ENCODE peak calls at places on chromosomes 2 and 18, in five cellular contexts. R, O, M, S and P are unnamed samples.

GRCh38 chr2:202652119-202652518 is 17.4 kb downstream of the FAM117B start:
- DNase-seq in S (no peak), M (no peak), R (no peak), O (no peak), P (no peak)

GRCh38 chr2:192473331-192473730 is 278.6 kb upstream of the TMEFF2 start:
- DNase-seq in S (no peak), O (no peak), M (no peak), R (no peak), P (no peak)

GRCh38 chr2:207468504-207468903 is 61.3 kb upstream of the CREB1 start:
- DNase-seq in M (no peak), R (no peak), O (no peak), S (no peak), P (no peak)

GRCh38 chr18:2147866-2148265 is 423.4 kb downstream of the METTL4 start:
- DNase-seq in R (peak; percentile 80), S (no peak), M (no peak), O (peak; percentile 29), P (no peak)

GRCh38 chr2:219689676-219690628 is 62.5 kb downstream of the SLC4A3 start:
- DNase-seq in O (no peak), M (peak; percentile 49), R (peak; percentile 72), S (peak; percentile 66), P (peak; percentile 58)

GRCh38 chr18:13672657-13673056 is 53.7 kb downstream of the FAM210A start:
- DNase-seq in R (no peak), S (no peak), M (no peak), O (no peak), P (no peak)

GRCh38 chr2:217510790-217511291 is 492.0 kb downstream of the TNS1 start:
- DNase-seq in R (peak; percentile 81), O (peak; percentile 18), S (peak; percentile 84), M (peak; percentile 68), P (peak; percentile 66)

GRCh38 chr2:43102366-43103092 is 123.9 kb downstream of the ZFP36L2 start:
- DNase-seq in O (peak; percentile 77), R (peak; percentile 30), S (no peak), M (no peak), P (no peak)

GRCh38 chr2:74250189-74250631 is 51.8 kb downstream of the MTHFD2 start:
- DNase-seq in S (no peak), O (no peak), M (peak; percentile 43), R (peak; percentile 30), P (peak; percentile 58)

GRCh38 chr18:42156266-42156665 is 201.2 kb downstream of the PIK3C3 start:
- DNase-seq in M (no peak), S (no peak), R (peak; percentile 59), O (no peak), P (no peak)

GRCh38 chr2:42492691-42493467 is 903 bp downstream of the KCNG3 start:
- DNase-seq in S (no peak), O (no peak), R (peak; percentile 5), M (peak; percentile 11), P (peak; percentile 57)

GRCh38 chr18:50982802-50983179 is 15.0 kb downstream of the ELAC1 start:
- DNase-seq in R (peak; percentile 7), M (no peak), O (no peak), S (no peak), P (no peak)

GRCh38 chr2:177314194-177314593 is 49.7 kb upstream of the NFE2L2 start:
- DNase-seq in M (no peak), O (no peak), S (peak; percentile 39), R (peak; percentile 85), P (no peak)

GRCh38 chr2:103435010-103435409 is 673.2 kb downstream of the TMEM182 start:
- DNase-seq in R (peak; percentile 13), S (no peak), M (no peak), O (no peak), P (no peak)

GRCh38 chr2:37665038-37665437 is 6.4 kb downstream of the CDC42EP3 start:
- DNase-seq in S (no peak), R (no peak), O (no peak), M (no peak), P (no peak)

GRCh38 chr2:80889009-80889408 is 584.5 kb upstream of the LRRTM1 start:
- DNase-seq in R (no peak), O (no peak), M (no peak), S (no peak), P (no peak)

GRCh38 chr2:120883607-120884405 is 148.1 kb downstream of the GLI2 start:
- DNase-seq in M (no peak), O (peak; percentile 1), R (no peak), S (no peak), P (no peak)

GRCh38 chr2:150425121-150425559 is 62.3 kb downstream of the RND3 start:
- DNase-seq in M (peak; percentile 20), S (no peak), O (peak; percentile 36), R (peak; percentile 54), P (peak; percentile 10)

GRCh38 chr2:240911641-240912265 is 5.6 kb downstream of the CROCC2 start:
- DNase-seq in M (no peak), S (no peak), R (peak; percentile 84), O (no peak), P (no peak)

GRCh38 chr2:10350666-10351215 is 48.0 kb downstream of the HPCAL1 start:
- DNase-seq in O (no peak), R (no peak), S (no peak), M (no peak), P (no peak)

GRCh38 chr2:172811027-172811426 is 75.4 kb downstream of the RAPGEF4 start:
- DNase-seq in O (no peak), R (no peak), M (no peak), S (no peak), P (no peak)

GRCh38 chr2:25411281-25411680 is 69.6 kb upstream of the DNMT3A start:
- DNase-seq in O (no peak), M (no peak), S (no peak), R (no peak), P (no peak)

GRCh38 chr2:170170281-170171035 is 7.5 kb upstream of the MYO3B start:
- DNase-seq in R (no peak), M (no peak), S (no peak), O (no peak), P (no peak)

GRCh38 chr18:31533236-31533635 is 35.3 kb downstream of the DSG2 start:
- DNase-seq in O (no peak), S (no peak), R (no peak), M (no peak), P (no peak)

GRCh38 chr2:28052691-28053090 is 162.2 kb downstream of the BABAM2 start:
- DNase-seq in R (peak; percentile 72), O (no peak), M (no peak), S (peak; percentile 39), P (no peak)

GRCh38 chr2:207481924-207482323 is 47.8 kb upstream of the CREB1 start:
- DNase-seq in O (no peak), M (no peak), R (no peak), S (no peak), P (no peak)

GRCh38 chr2:27689424-27689823 is 25.7 kb downstream of the SLC4A1AP start:
- DNase-seq in S (no peak), R (no peak), O (no peak), M (no peak), P (no peak)

GRCh38 chr2:155054712-155055111 is 356.2 kb downstream of the KCNJ3 start:
- DNase-seq in M (no peak), S (no peak), R (no peak), O (no peak), P (no peak)

GRCh38 chr2:233674314-233674713 is 2.6 kb downstream of the UGT1A9 start:
- DNase-seq in M (no peak), O (no peak), S (no peak), R (no peak), P (no peak)
- TF ChIP-seq CTCF in M (no peak), O (no peak), S (no peak), R (no peak), P (no peak)

GRCh38 chr2:127407091-127407490 is 11.1 kb upstream of the PROC start:
- DNase-seq in O (no peak), R (no peak), S (no peak), M (no peak), P (no peak)

GRCh38 chr2:127406454-127406853 is 11.8 kb upstream of the PROC start:
- DNase-seq in R (no peak), M (no peak), S (no peak), O (no peak), P (no peak)

GRCh38 chr2:127408807-127409099 is 9.5 kb upstream of the PROC start:
- DNase-seq in R (no peak), M (no peak), S (no peak), O (no peak), P (no peak)

GRCh38 chr2:127407661-127408003 is 10.6 kb upstream of the PROC start:
- DNase-seq in O (no peak), S (no peak), M (no peak), R (no peak), P (no peak)

DNA sequence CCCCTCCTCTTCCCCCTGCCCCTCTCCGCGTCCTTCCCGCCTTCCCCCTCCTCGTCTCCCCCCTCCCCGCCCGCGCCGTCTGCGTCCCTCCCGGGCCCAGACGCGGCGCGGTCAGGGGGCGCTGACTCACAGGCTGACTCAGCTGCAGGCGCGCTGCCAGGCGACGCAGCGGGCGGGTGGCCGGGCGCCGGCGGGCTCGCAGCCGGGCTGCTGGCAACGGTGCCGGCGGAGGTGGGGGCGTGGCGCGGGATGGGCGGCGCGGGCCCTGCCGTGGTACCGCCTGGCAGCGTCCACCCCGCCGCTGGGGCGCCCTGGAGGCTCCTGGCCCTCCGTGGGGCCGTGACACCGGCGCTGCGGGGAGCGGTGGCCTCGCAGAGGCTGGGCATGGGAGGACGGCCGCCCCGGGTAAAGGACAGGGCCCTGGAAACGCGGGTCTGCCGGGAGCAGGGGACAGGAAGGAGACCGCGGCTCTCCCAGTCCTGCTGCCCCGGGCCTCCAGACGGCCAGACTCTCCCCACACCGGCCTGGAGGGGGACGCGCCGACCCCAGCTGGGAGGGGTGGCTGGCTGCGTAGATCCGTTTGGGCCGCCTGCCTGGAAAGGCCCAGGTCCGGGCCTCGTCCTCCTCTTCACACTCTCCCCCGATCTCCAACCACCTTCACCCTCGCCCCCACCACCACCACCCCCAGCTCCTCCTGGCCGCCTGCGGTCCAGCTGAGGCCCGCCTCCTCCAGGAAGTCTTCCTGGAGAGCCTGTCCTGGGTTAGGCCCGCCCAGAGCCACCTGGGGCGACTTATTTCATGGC is 10.0 kb upstream of the PROC start:
- DNase-seq in S (peak; percentile 86), O (peak; percentile 92), M (peak; percentile 67), R (peak; percentile 86), P (peak; percentile 88)
- TF ChIP-seq CTCF in S (no peak), O (peak; percentile 18), M (no peak), R (no peak), P (no peak)

DNA sequence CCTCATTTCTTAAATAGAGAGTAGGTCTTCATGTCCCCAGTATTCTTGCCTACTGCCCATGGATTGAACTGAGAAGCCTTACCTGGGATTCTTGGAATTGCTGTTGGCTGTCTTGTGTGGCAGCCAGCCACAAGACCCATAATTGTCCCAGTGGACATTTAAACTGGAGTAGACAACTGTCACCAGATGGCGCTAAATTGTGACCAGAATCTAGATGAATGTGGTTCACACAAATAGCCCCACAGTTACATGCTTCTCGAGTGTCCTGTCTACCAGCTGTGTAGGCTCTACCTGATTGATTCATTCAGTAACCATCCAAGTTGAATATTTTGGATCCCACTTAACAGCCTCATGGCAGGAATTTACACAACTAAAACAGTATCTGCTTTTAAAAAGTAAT is 73.2 kb downstream of the MAP4K4 start:
- DNase-seq in S (peak; percentile 74), O (no peak), M (peak; percentile 36), R (peak; percentile 63), P (no peak)
- TF ChIP-seq CTCF in S (peak; percentile 78), O (peak; percentile 50), M (peak; percentile 49), R (no peak), P (no peak)

DNA sequence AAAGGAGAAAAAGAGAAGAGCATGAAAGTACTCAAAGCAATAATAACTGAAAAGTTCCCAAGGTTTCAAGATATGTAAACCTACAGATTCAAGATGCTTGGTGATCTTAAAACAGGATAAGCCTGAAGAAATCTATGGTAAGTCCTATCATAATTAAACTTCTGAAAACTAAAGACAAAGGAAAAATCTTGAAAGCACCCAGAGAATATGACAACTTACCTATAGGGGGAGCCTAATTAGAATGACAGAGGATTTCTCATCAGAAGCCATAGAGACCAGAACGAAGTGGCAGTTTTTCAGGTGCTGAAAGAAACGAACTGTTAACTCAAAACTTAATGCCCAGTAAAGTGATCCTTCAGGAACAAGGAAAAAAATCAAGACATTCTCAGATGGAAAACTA is 59.7 kb downstream of the XDH start:
- DNase-seq in M (no peak), S (no peak), R (peak; percentile 10), O (no peak), P (no peak)
- TF ChIP-seq CTCF in M (peak; percentile 45), S (peak; percentile 75), R (no peak), O (no peak), P (peak; percentile 23)